ENCODE peak calls at places on chromosome 2, in seven cellular contexts. One of them, this sample, is unnamed.

GRCh38 chr2:189444322-189444721 is 3.0 kb downstream of the WDR75 start:
- DNase-seq in neuronal stem cell: no peak
- DNase-seq in keratinocyte: no peak
- DNase-seq in left ventricle myocardium inferior: no peak
- DNase-seq in heart right ventricle: no peak
- DNase-seq in cardiac muscle cell: no peak
- DNase-seq in HCT116: no peak
- DNase-seq in this sample: no peak

GRCh38 chr2:108223573-108223972 is 16.2 kb upstream of the SULT1C3 start:
- DNase-seq in neuronal stem cell: no peak
- DNase-seq in keratinocyte: no peak
- DNase-seq in left ventricle myocardium inferior: no peak
- DNase-seq in heart right ventricle: no peak
- DNase-seq in cardiac muscle cell: no peak
- DNase-seq in HCT116: no peak
- DNase-seq in this sample: no peak

GRCh38 chr2:30255026-30255425 is 23.7 kb downstream of the LBH start:
- DNase-seq in neuronal stem cell: no peak
- DNase-seq in keratinocyte: no peak
- DNase-seq in left ventricle myocardium inferior: no peak
- DNase-seq in heart right ventricle: no peak
- DNase-seq in cardiac muscle cell: no peak
- DNase-seq in HCT116: no peak
- DNase-seq in this sample: no peak

GRCh38 chr2:62461707-62462106 is 44.3 kb downstream of the TMEM17 start:
- DNase-seq in neuronal stem cell: no peak
- DNase-seq in keratinocyte: no peak
- DNase-seq in left ventricle myocardium inferior: no peak
- DNase-seq in heart right ventricle: no peak
- DNase-seq in cardiac muscle cell: no peak
- DNase-seq in HCT116: no peak
- DNase-seq in this sample: no peak

GRCh38 chr2:173136614-173137013 is 61.0 kb downstream of the MAP3K20 start:
- DNase-seq in neuronal stem cell: no peak
- DNase-seq in keratinocyte: no peak
- DNase-seq in left ventricle myocardium inferior: no peak
- DNase-seq in heart right ventricle: no peak
- DNase-seq in cardiac muscle cell: no peak
- DNase-seq in HCT116: no peak
- DNase-seq in this sample: no peak

GRCh38 chr2:17800219-17800618 is 16.0 kb upstream of the MSGN1 start:
- DNase-seq in neuronal stem cell: no peak
- DNase-seq in keratinocyte: no peak
- DNase-seq in left ventricle myocardium inferior: no peak
- DNase-seq in heart right ventricle: no peak
- DNase-seq in cardiac muscle cell: peak
- DNase-seq in HCT116: no peak
- DNase-seq in this sample: no peak

GRCh38 chr2:88342749-88343148 is 109.7 kb downstream of the FOXI3 start:
- DNase-seq in neuronal stem cell: no peak
- DNase-seq in keratinocyte: no peak
- DNase-seq in left ventricle myocardium inferior: no peak
- DNase-seq in heart right ventricle: no peak
- DNase-seq in cardiac muscle cell: no peak
- DNase-seq in HCT116: no peak
- DNase-seq in this sample: no peak

GRCh38 chr2:148540022-148540421 is 104.5 kb upstream of the EPC2 start:
- DNase-seq in neuronal stem cell: no peak
- DNase-seq in keratinocyte: no peak
- DNase-seq in left ventricle myocardium inferior: no peak
- DNase-seq in heart right ventricle: no peak
- DNase-seq in cardiac muscle cell: no peak
- DNase-seq in HCT116: no peak
- DNase-seq in this sample: no peak

GRCh38 chr2:175111200-175111657 is 56.8 kb downstream of the ATF2 start:
- DNase-seq in neuronal stem cell: peak
- DNase-seq in keratinocyte: peak
- DNase-seq in left ventricle myocardium inferior: no peak
- DNase-seq in heart right ventricle: no peak
- DNase-seq in cardiac muscle cell: peak
- DNase-seq in HCT116: peak
- DNase-seq in this sample: no peak

GRCh38 chr2:94875820-94876522 is 4.7 kb downstream of the TEKT4 start:
- DNase-seq in neuronal stem cell: no peak
- DNase-seq in keratinocyte: no peak
- DNase-seq in left ventricle myocardium inferior: no peak
- DNase-seq in heart right ventricle: no peak
- DNase-seq in cardiac muscle cell: no peak
- DNase-seq in HCT116: no peak
- DNase-seq in this sample: no peak

GRCh38 chr2:118291481-118291880 is 203.2 kb downstream of the INSIG2 start:
- DNase-seq in neuronal stem cell: no peak
- DNase-seq in keratinocyte: no peak
- DNase-seq in left ventricle myocardium inferior: no peak
- DNase-seq in heart right ventricle: no peak
- DNase-seq in cardiac muscle cell: no peak
- DNase-seq in HCT116: no peak
- DNase-seq in this sample: no peak

GRCh38 chr2:144513388-144514100 is 6.4 kb downstream of the ZEB2 start:
- DNase-seq in neuronal stem cell: no peak
- DNase-seq in keratinocyte: no peak
- DNase-seq in left ventricle myocardium inferior: no peak
- DNase-seq in heart right ventricle: peak
- DNase-seq in cardiac muscle cell: peak
- DNase-seq in HCT116: no peak
- DNase-seq in this sample: no peak

GRCh38 chr2:168246072-168246482 is 1.3 kb downstream of the STK39 start:
- DNase-seq in neuronal stem cell: peak
- DNase-seq in keratinocyte: no peak
- DNase-seq in left ventricle myocardium inferior: no peak
- DNase-seq in heart right ventricle: no peak
- DNase-seq in cardiac muscle cell: no peak
- DNase-seq in HCT116: no peak
- DNase-seq in this sample: no peak

GRCh38 chr2:206031162-206031784 is 54.7 kb downstream of the INO80D start:
- DNase-seq in neuronal stem cell: no peak
- DNase-seq in keratinocyte: no peak
- DNase-seq in left ventricle myocardium inferior: no peak
- DNase-seq in heart right ventricle: no peak
- DNase-seq in cardiac muscle cell: peak
- DNase-seq in HCT116: no peak
- DNase-seq in this sample: no peak

GRCh38 chr2:130967020-130967495 is 126.2 kb downstream of the FAM168B start:
- DNase-seq in neuronal stem cell: no peak
- DNase-seq in keratinocyte: no peak
- DNase-seq in left ventricle myocardium inferior: no peak
- DNase-seq in heart right ventricle: no peak
- DNase-seq in cardiac muscle cell: no peak
- DNase-seq in HCT116: no peak
- DNase-seq in this sample: no peak

GRCh38 chr2:191404568-191404991 is 159.4 kb downstream of the MYO1B start:
- DNase-seq in neuronal stem cell: no peak
- DNase-seq in keratinocyte: no peak
- DNase-seq in left ventricle myocardium inferior: no peak
- DNase-seq in heart right ventricle: no peak
- DNase-seq in cardiac muscle cell: peak
- DNase-seq in HCT116: no peak
- DNase-seq in this sample: no peak

GRCh38 chr2:222440670-222441422 is 16.5 kb downstream of the SGPP2 start:
- DNase-seq in neuronal stem cell: no peak
- DNase-seq in keratinocyte: no peak
- DNase-seq in left ventricle myocardium inferior: no peak
- DNase-seq in heart right ventricle: no peak
- DNase-seq in cardiac muscle cell: peak
- DNase-seq in HCT116: no peak
- DNase-seq in this sample: no peak

GRCh38 chr2:74893332-74893731 is 59.4 kb downstream of the HK2 start:
- DNase-seq in neuronal stem cell: no peak
- DNase-seq in keratinocyte: peak
- DNase-seq in left ventricle myocardium inferior: no peak
- DNase-seq in heart right ventricle: no peak
- DNase-seq in cardiac muscle cell: peak
- DNase-seq in HCT116: no peak
- DNase-seq in this sample: no peak

GRCh38 chr2:23630961-23631360 is 246.0 kb downstream of the KLHL29 start:
- DNase-seq in neuronal stem cell: no peak
- DNase-seq in keratinocyte: no peak
- DNase-seq in left ventricle myocardium inferior: no peak
- DNase-seq in heart right ventricle: no peak
- DNase-seq in cardiac muscle cell: no peak
- DNase-seq in HCT116: no peak
- DNase-seq in this sample: no peak

GRCh38 chr2:61181382-61182058 is 19.5 kb downstream of the C2orf74 start:
- DNase-seq in neuronal stem cell: no peak
- DNase-seq in keratinocyte: no peak
- DNase-seq in left ventricle myocardium inferior: no peak
- DNase-seq in heart right ventricle: no peak
- DNase-seq in cardiac muscle cell: peak
- DNase-seq in HCT116: no peak
- DNase-seq in this sample: no peak

GRCh38 chr2:54568876-54569298 is 112.8 kb downstream of the SPTBN1 start:
- DNase-seq in neuronal stem cell: no peak
- DNase-seq in keratinocyte: no peak
- DNase-seq in left ventricle myocardium inferior: no peak
- DNase-seq in heart right ventricle: no peak
- DNase-seq in cardiac muscle cell: no peak
- DNase-seq in HCT116: no peak
- DNase-seq in this sample: no peak

GRCh38 chr2:81589406-81589805 is 1284.9 kb upstream of the LRRTM1 start:
- DNase-seq in neuronal stem cell: no peak
- DNase-seq in keratinocyte: no peak
- DNase-seq in left ventricle myocardium inferior: no peak
- DNase-seq in heart right ventricle: no peak
- DNase-seq in cardiac muscle cell: no peak
- DNase-seq in HCT116: no peak
- DNase-seq in this sample: no peak
- H3K27ac ChIP-seq in neuronal stem cell: no peak
- H3K27ac ChIP-seq in keratinocyte: no peak
- H3K27ac ChIP-seq in left ventricle myocardium inferior: no peak
- H3K27ac ChIP-seq in heart right ventricle: no peak
- H3K27ac ChIP-seq in cardiac muscle cell: no peak
- H3K27ac ChIP-seq in HCT116: no peak
- H3K27ac ChIP-seq in this sample: no peak

GRCh38 chr2:33215983-33216382 is 260.5 kb upstream of the RASGRP3 start:
- DNase-seq in neuronal stem cell: no peak
- DNase-seq in keratinocyte: no peak
- DNase-seq in left ventricle myocardium inferior: no peak
- DNase-seq in heart right ventricle: no peak
- DNase-seq in cardiac muscle cell: no peak
- DNase-seq in HCT116: no peak
- DNase-seq in this sample: no peak
- H3K27ac ChIP-seq in neuronal stem cell: no peak
- H3K27ac ChIP-seq in keratinocyte: no peak
- H3K27ac ChIP-seq in left ventricle myocardium inferior: peak
- H3K27ac ChIP-seq in heart right ventricle: peak
- H3K27ac ChIP-seq in cardiac muscle cell: no peak
- H3K27ac ChIP-seq in HCT116: no peak
- H3K27ac ChIP-seq in this sample: no peak

DNA sequence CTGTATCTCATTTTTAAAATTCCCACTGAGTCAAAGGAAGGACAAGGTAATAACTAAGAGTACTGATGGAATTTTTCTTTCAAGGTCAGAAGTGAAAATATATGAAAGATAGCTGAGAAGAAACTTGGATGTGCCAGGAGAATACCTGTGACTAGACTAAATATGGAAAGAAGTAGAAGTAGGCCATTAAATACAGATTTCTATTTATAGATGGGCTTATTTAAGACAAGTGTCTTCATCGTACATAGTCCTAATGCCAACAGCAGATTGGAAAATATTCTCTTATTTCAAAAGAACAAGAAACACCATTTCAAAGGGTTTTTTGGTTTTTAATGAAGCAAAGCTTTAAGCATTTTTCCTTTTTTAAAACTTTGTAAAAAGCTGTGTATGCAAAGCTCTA is 22.0 kb downstream of the UGP2 start:
- DNase-seq in neuronal stem cell: no peak
- DNase-seq in keratinocyte: no peak
- DNase-seq in left ventricle myocardium inferior: no peak
- DNase-seq in heart right ventricle: no peak
- DNase-seq in cardiac muscle cell: no peak
- DNase-seq in HCT116: no peak
- DNase-seq in this sample: no peak
- H3K27ac ChIP-seq in neuronal stem cell: no peak
- H3K27ac ChIP-seq in keratinocyte: no peak
- H3K27ac ChIP-seq in left ventricle myocardium inferior: peak
- H3K27ac ChIP-seq in heart right ventricle: no peak
- H3K27ac ChIP-seq in cardiac muscle cell: peak
- H3K27ac ChIP-seq in HCT116: no peak
- H3K27ac ChIP-seq in this sample: no peak

DNA sequence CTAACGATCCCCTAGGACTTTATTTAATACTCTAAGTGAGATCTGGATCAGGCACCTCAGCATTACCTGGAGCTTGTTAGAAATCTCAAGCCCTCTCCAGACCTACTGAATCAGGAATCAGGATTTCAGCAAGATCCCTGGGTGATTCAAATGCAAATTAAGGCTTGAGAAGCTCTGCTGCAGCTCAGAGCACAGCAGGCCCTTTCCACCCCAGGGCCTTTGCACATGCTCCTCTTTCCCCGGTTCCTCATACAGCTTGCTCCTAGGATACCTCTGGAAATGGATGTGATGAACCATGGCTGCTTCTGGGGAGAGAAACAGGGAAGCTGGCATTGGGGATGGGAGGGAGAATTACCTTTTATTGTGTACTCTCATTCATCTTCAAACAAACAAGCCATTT is 40.3 kb upstream of the MGAT4A start:
- DNase-seq in neuronal stem cell: no peak
- DNase-seq in keratinocyte: no peak
- DNase-seq in left ventricle myocardium inferior: no peak
- DNase-seq in heart right ventricle: no peak
- DNase-seq in cardiac muscle cell: no peak
- DNase-seq in HCT116: no peak
- DNase-seq in this sample: no peak
- H3K27ac ChIP-seq in neuronal stem cell: no peak
- H3K27ac ChIP-seq in keratinocyte: no peak
- H3K27ac ChIP-seq in left ventricle myocardium inferior: peak
- H3K27ac ChIP-seq in heart right ventricle: no peak
- H3K27ac ChIP-seq in cardiac muscle cell: no peak
- H3K27ac ChIP-seq in HCT116: no peak
- H3K27ac ChIP-seq in this sample: peak

GRCh38 chr2:202064881-202065230 is 8.2 kb upstream of the KIAA2012 start:
- DNase-seq in neuronal stem cell: no peak
- DNase-seq in keratinocyte: no peak
- DNase-seq in left ventricle myocardium inferior: no peak
- DNase-seq in heart right ventricle: no peak
- DNase-seq in cardiac muscle cell: no peak
- DNase-seq in HCT116: no peak
- DNase-seq in this sample: no peak
- H3K27ac ChIP-seq in neuronal stem cell: peak
- H3K27ac ChIP-seq in keratinocyte: no peak
- H3K27ac ChIP-seq in left ventricle myocardium inferior: no peak
- H3K27ac ChIP-seq in heart right ventricle: no peak
- H3K27ac ChIP-seq in cardiac muscle cell: no peak
- H3K27ac ChIP-seq in HCT116: no peak
- H3K27ac ChIP-seq in this sample: peak

GRCh38 chr2:98822301-98823164 is 91.6 kb upstream of the MGAT4A start:
- DNase-seq in neuronal stem cell: peak
- DNase-seq in keratinocyte: no peak
- DNase-seq in left ventricle myocardium inferior: peak
- DNase-seq in heart right ventricle: peak
- DNase-seq in cardiac muscle cell: no peak
- DNase-seq in HCT116: no peak
- DNase-seq in this sample: no peak
- H3K27ac ChIP-seq in neuronal stem cell: no peak
- H3K27ac ChIP-seq in keratinocyte: no peak
- H3K27ac ChIP-seq in left ventricle myocardium inferior: peak
- H3K27ac ChIP-seq in heart right ventricle: peak
- H3K27ac ChIP-seq in cardiac muscle cell: no peak
- H3K27ac ChIP-seq in HCT116: no peak
- H3K27ac ChIP-seq in this sample: peak

This sample was measured in caudate nucleus.